ENCODE peak calls at places on chromosomes 3 and 15, in four cellular contexts. K, C, M and S are unnamed samples.

GRCh38 chr3:77081240-77081661 is 41.4 kb downstream of the ROBO2 start:
- DNase-seq in K (no peak), C (peak), M (no peak), S (no peak)

GRCh38 chr15:33031324-33031736 is 163.2 kb downstream of the FMN1 start:
- DNase-seq in K (no peak), C (peak), M (no peak), S (no peak)

GRCh38 chr3:24829011-24829581 is 334.4 kb upstream of the THRB start:
- DNase-seq in K (peak), C (no peak), M (no peak), S (peak)

GRCh38 chr3:24318668-24319287 is 175.9 kb downstream of the THRB start:
- DNase-seq in K (no peak), C (peak), M (no peak), S (no peak)

GRCh38 chr3:77281721-77282120 is 241.8 kb downstream of the ROBO2 start:
- DNase-seq in K (peak), C (no peak), M (no peak), S (no peak)

GRCh38 chr15:99708563-99708962 is 24.7 kb downstream of the LYSMD4 start:
- DNase-seq in K (peak), C (peak), M (peak), S (peak)

GRCh38 chr3:16338999-16339398 is 74.0 kb downstream of the OXNAD1 start:
- DNase-seq in K (no peak), C (peak), M (no peak), S (no peak)

GRCh38 chr3:119681279-119681678 is 4.1 kb upstream of the COX17 start:
- DNase-seq in K (no peak), C (peak), M (peak), S (no peak)

GRCh38 chr3:28743843-28744242 is 395.2 kb upstream of the AZI2 start:
- DNase-seq in K (no peak), C (peak), M (no peak), S (peak)

GRCh38 chr15:92829875-92830274 is 70.2 kb upstream of the CHD2 start:
- DNase-seq in K (no peak), C (no peak), M (no peak), S (no peak)

GRCh38 chr15:64163662-64164362 is 990 bp upstream of the PPIB start:
- DNase-seq in K (no peak), C (no peak), M (no peak), S (no peak)

GRCh38 chr3:113908133-113908532 is 39.7 kb upstream of the ZDHHC23 start:
- DNase-seq in K (no peak), C (no peak), M (no peak), S (no peak)

GRCh38 chr15:52010633-52011595 is 8.1 kb upstream of the MAPK6 start:
- DNase-seq in K (no peak), C (peak), M (peak), S (no peak)

GRCh38 chr3:146157325-146158060 is 3.5 kb downstream of the PLOD2 start:
- DNase-seq in K (no peak), C (no peak), M (no peak), S (no peak)
- H3K4me3 ChIP-seq in K (no peak), C (no peak), M (no peak), S (no peak)

DNA sequence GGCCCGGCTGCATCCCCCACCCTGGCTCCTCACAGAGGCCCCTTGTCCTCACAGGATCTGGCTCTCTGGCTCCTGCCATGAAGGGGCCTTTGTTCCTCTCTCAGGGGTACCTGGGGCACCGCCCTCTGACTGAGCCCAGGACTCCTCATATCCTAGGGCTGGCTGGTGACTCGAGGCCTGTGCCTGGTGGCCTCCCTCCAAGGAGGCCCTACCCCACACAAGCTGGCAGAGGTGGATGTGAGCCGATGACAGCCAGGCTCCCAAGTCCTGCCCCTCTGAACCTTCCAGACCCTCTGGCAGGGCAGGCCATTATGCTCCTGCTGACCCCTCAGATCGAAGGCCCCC is 10.1 kb downstream of the PRKCD start:
- DNase-seq in K (peak), C (no peak), M (no peak), S (no peak)
- H3K4me3 ChIP-seq in K (peak), C (no peak), M (no peak), S (no peak)

GRCh38 chr3:87350367-87351199 is 74.2 kb upstream of the POU1F1 start:
- DNase-seq in K (no peak), C (peak), M (peak), S (no peak)
- H3K4me3 ChIP-seq in K (no peak), C (no peak), M (no peak), S (no peak)

GRCh38 chr3:45992820-45993219 is 2.8 kb downstream of the FYCO1 start:
- DNase-seq in K (no peak), C (no peak), M (no peak), S (no peak)
- H3K4me3 ChIP-seq in K (no peak), C (no peak), M (no peak), S (no peak)

GRCh38 chr3:58586776-58587192 is 9.6 kb upstream of the FAM107A start:
- DNase-seq in K (no peak), C (no peak), M (no peak), S (no peak)

GRCh38 chr3:58581328-58582091 is 4.3 kb upstream of the FAM107A start:
- DNase-seq in K (no peak), C (no peak), M (no peak), S (no peak)

GRCh38 chr3:58585005-58585786 is 8.0 kb upstream of the FAM107A start:
- DNase-seq in K (peak), C (peak), M (peak), S (peak)

GRCh38 chr3:58585994-58586393 is 8.8 kb upstream of the FAM107A start:
- DNase-seq in K (no peak), C (no peak), M (no peak), S (no peak)

GRCh38 chr3:58584690-58585004 is 7.5 kb upstream of the FAM107A start:
- DNase-seq in K (no peak), C (peak), M (no peak), S (no peak)
- H3K4me3 ChIP-seq in K (peak), C (peak), M (peak), S (peak)

GRCh38 chr3:184825456-184825855 is 13.5 kb downstream of the VPS8 start:
- DNase-seq in K (no peak), C (no peak), M (no peak), S (no peak)

GRCh38 chr3:184822654-184823053 is 10.7 kb downstream of the VPS8 start:
- DNase-seq in K (no peak), C (peak), M (no peak), S (no peak)

GRCh38 chr3:184832903-184833302 is 20.9 kb downstream of the VPS8 start:
- DNase-seq in K (no peak), C (no peak), M (no peak), S (no peak)

GRCh38 chr3:184832044-184832443 is 20.1 kb downstream of the VPS8 start:
- DNase-seq in K (no peak), C (no peak), M (no peak), S (no peak)

GRCh38 chr3:184827572-184827971 is 15.6 kb downstream of the VPS8 start:
- DNase-seq in K (no peak), C (no peak), M (no peak), S (no peak)
- H3K4me3 ChIP-seq in K (no peak), C (no peak), M (no peak), S (no peak)

DNA sequence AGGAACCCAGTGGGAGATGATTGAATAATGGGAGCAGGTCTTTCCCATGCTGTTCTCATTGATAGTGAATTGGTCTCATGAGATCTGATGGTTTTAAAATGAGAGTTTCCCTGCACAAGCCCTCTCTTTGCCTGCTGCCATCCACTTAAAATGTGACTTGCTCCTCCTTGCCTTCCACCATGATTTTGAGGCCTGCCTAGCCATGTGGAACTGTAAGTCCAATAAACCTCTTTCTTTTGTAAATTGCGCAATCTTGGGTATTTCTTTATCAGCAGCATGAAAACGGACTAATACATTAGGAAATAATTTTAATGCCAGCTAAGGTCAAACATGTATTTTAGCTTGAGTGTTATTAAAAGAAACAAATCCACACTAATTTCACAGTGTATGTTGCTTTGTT is 517.6 kb upstream of the ALCAM start:
- DNase-seq in K (no peak), C (no peak), M (no peak), S (no peak)
- H3K4me3 ChIP-seq in K (no peak), C (no peak), M (no peak), S (no peak)